ENCODE peak calls at places on chromosomes 6 and 20, in ten cellular contexts. O, K, W, Z, R, C, L, Y, U and A are unnamed samples.
A peak's percentile ranks its signal among the peaks of the same experiment; 100 is the strongest.

GRCh38 chr20:18666803-18667460 is 79.1 kb downstream of the DTD1 start:
- DNase-seq in Y (no peak), C (no peak), U (no peak), Z (no peak), K (no peak), R (no peak), L (no peak), O (no peak), W (no peak), A (no peak)

GRCh38 chr6:39166189-39166917 is 51.4 kb upstream of the SAYSD1 start:
- DNase-seq in K (peak; percentile 58), L (peak; percentile 67), Y (peak; percentile 98), R (peak; percentile 63), Z (peak; percentile 82), U (peak; percentile 54), W (peak; percentile 91), C (peak; percentile 92), O (peak; percentile 84), A (no peak)

GRCh38 chr6:32047855-32048766 is 9.9 kb downstream of the CYP21A2 start:
- DNase-seq in K (peak; percentile 64), U (peak; percentile 50), C (peak; percentile 75), R (peak; percentile 68), Y (peak; percentile 93), Z (peak; percentile 85), L (peak; percentile 86), O (peak; percentile 81), W (peak; percentile 89), A (no peak)

GRCh38 chr20:32452776-32453466 is 94.8 kb downstream of the ASXL1 start:
- DNase-seq in C (no peak), Z (no peak), W (no peak), L (no peak), K (no peak), U (no peak), R (no peak), Y (no peak), O (no peak), A (no peak)

GRCh38 chr6:157647261-157647915 is 175.7 kb upstream of the SNX9 start:
- DNase-seq in R (no peak), Y (no peak), O (no peak), K (no peak), U (no peak), L (no peak), W (no peak), C (no peak), Z (no peak), A (no peak)

GRCh38 chr20:49690899-49691620 is 22.6 kb downstream of the B4GALT5 start:
- DNase-seq in C (no peak), W (peak; percentile 28), U (no peak), O (peak; percentile 78), K (no peak), Y (no peak), R (no peak), Z (peak; percentile 69), L (no peak), A (peak; percentile 50)

GRCh38 chr6:25136879-25137278 is 142.3 kb upstream of the CARMIL1 start:
- DNase-seq in W (no peak), O (no peak), U (no peak), L (no peak), C (no peak), R (no peak), Y (no peak), Z (peak; percentile 25), K (peak; percentile 55), A (no peak)

GRCh38 chr20:53547664-53548239 is 45.9 kb downstream of the ZNF217 start:
- DNase-seq in R (no peak), U (peak; percentile 70), W (no peak), Z (peak; percentile 43), K (peak; percentile 45), L (no peak), O (peak; percentile 39), C (peak; percentile 77), Y (peak; percentile 82), A (peak; percentile 49)

GRCh38 chr6:130644175-130644574 is 183.0 kb upstream of the SMLR1 start:
- DNase-seq in L (no peak), K (no peak), R (no peak), C (no peak), W (no peak), O (no peak), Z (no peak), U (no peak), Y (no peak), A (no peak)

GRCh38 chr6:37314803-37315515 is 38.8 kb upstream of the RNF8 start:
- DNase-seq in C (peak; percentile 59), U (peak; percentile 76), R (no peak), Z (no peak), K (peak; percentile 23), Y (peak; percentile 86), L (no peak), W (peak; percentile 56), O (peak; percentile 38), A (peak; percentile 65)

GRCh38 chr20:46089076-46089337 is 755 bp downstream of the NCOA5 start:
- DNase-seq in L (no peak), Y (no peak), Z (no peak), C (peak; percentile 71), R (no peak), O (no peak), K (no peak), W (no peak), U (no peak), A (no peak)

GRCh38 chr20:19922716-19923115 is 94.4 kb upstream of the NAA20 start:
- DNase-seq in Z (no peak), Y (no peak), R (no peak), K (no peak), W (no peak), C (no peak), L (no peak), U (no peak), O (no peak), A (no peak)

GRCh38 chr6:119495230-119495683 is 145.7 kb upstream of the MAN1A1 start:
- DNase-seq in L (no peak), Y (no peak), O (peak; percentile 59), K (peak; percentile 8), U (no peak), R (no peak), W (peak; percentile 46), Z (peak; percentile 92), C (no peak), A (no peak)

GRCh38 chr6:135875446-135875845 is 23.9 kb downstream of the PDE7B start:
- DNase-seq in U (no peak), O (no peak), Y (no peak), K (no peak), W (no peak), C (no peak), L (no peak), Z (no peak), R (no peak), A (no peak)

GRCh38 chr6:106748547-106749207 is 119.3 kb downstream of the QRSL1 start:
- DNase-seq in Y (peak; percentile 69), R (no peak), Z (no peak), U (no peak), W (no peak), L (no peak), K (no peak), O (no peak), C (no peak), A (no peak)

GRCh38 chr6:157946865-157947532 is 34.7 kb upstream of the SYNJ2 start:
- DNase-seq in R (no peak), K (no peak), Y (no peak), U (peak; percentile 12), W (no peak), C (peak; percentile 47), O (no peak), L (no peak), Z (no peak), A (no peak)

GRCh38 chr20:10634683-10635411 is 39.0 kb downstream of the JAG1 start:
- DNase-seq in L (no peak), W (no peak), U (no peak), O (no peak), Z (no peak), R (no peak), Y (no peak), K (no peak), C (no peak), A (peak; percentile 75)

GRCh38 chr20:20969701-20970100 is 136.5 kb downstream of the LINC00237 start:
- DNase-seq in W (no peak), Y (no peak), R (no peak), K (no peak), U (no peak), O (no peak), C (no peak), L (no peak), Z (no peak), A (no peak)

GRCh38 chr6:111764238-111765182 is 108.7 kb downstream of the FYN start:
- DNase-seq in Y (peak; percentile 85), C (peak; percentile 56), O (no peak), W (no peak), K (no peak), L (no peak), Z (no peak), U (no peak), R (no peak), A (no peak)

GRCh38 chr20:62820208-62820961 is 3.5 kb downstream of the COL9A3 start:
- DNase-seq in K (no peak), C (no peak), U (no peak), R (no peak), Z (no peak), W (no peak), O (no peak), Y (no peak), L (no peak), A (no peak)
- H3K4me1 ChIP-seq in K (peaks cover 36% of the 10 kb centered on the region), C (peaks cover 30% of the 10 kb centered on the region), U (peaks cover 6% of the 10 kb centered on the region), R (peaks cover 66% of the 10 kb centered on the region), Z (peaks cover 8% of the 10 kb centered on the region), W (no peaks in the 10 kb centered on the region), O (peaks cover 69% of the 10 kb centered on the region), Y (peaks cover 14% of the 10 kb centered on the region), L (no peaks in the 10 kb centered on the region), A (peaks cover 3% of the 10 kb centered on the region)

DNA sequence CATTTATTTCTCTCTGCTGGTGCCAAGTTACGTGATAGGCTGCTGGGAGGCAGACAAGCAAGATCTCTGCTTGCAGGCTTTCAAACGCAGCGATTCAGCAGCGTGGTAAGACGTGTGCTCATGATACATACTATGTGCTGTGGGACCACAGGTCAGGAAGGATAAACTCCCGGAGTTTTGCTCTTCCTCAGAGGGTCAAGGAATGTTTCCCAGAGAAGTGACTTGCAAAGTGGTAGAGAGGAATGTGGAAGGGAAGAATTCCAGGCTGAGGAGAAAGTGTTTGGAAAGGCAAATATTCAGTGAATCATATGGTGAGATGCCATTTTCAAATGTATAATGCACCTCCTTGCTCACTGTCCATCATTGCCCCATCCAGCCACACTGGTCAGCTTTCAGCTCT is 46.5 kb downstream of the UTRN start:
- DNase-seq in Z (no peak), C (no peak), W (no peak), Y (peak; percentile 65), L (no peak), O (no peak), R (no peak), K (no peak), U (no peak), A (no peak)
- H3K4me1 ChIP-seq in Z (peaks cover 18% of the 10 kb centered on the region), C (peaks cover 8% of the 10 kb centered on the region), W (peaks cover 23% of the 10 kb centered on the region), Y (peaks cover 16% of the 10 kb centered on the region), L (no peaks in the 10 kb centered on the region), O (peaks cover 73% of the 10 kb centered on the region), R (peaks cover 82% of the 10 kb centered on the region), K (peaks cover 55% of the 10 kb centered on the region), U (peaks cover 31% of the 10 kb centered on the region), A (peaks cover 31% of the 10 kb centered on the region)

GRCh38 chr20:23087587-23088275 is 1.6 kb upstream of the CD93 start:
- DNase-seq in R (no peak), W (peak; percentile 42), K (no peak), C (no peak), L (no peak), Z (no peak), Y (no peak), O (no peak), U (no peak), A (no peak)
- H3K4me1 ChIP-seq in R (peaks cover 50% of the 10 kb centered on the region), W (peaks cover 7% of the 10 kb centered on the region), K (peaks cover 26% of the 10 kb centered on the region), C (no peaks in the 10 kb centered on the region), L (no peaks in the 10 kb centered on the region), Z (no peaks in the 10 kb centered on the region), Y (peaks cover 9% of the 10 kb centered on the region), O (peaks cover 16% of the 10 kb centered on the region), U (no peaks in the 10 kb centered on the region), A (no peaks in the 10 kb centered on the region)

GRCh38 chr6:10343320-10343719 is 71.6 kb downstream of the TFAP2A start:
- DNase-seq in C (no peak), O (no peak), W (no peak), U (no peak), L (no peak), Y (no peak), K (no peak), R (no peak), Z (no peak), A (no peak)
- H3K4me1 ChIP-seq in C (no peaks in the 10 kb centered on the region), O (no peaks in the 10 kb centered on the region), W (no peaks in the 10 kb centered on the region), U (no peaks in the 10 kb centered on the region), L (no peaks in the 10 kb centered on the region), Y (no peaks in the 10 kb centered on the region), K (no peaks in the 10 kb centered on the region), R (no peaks in the 10 kb centered on the region), Z (no peaks in the 10 kb centered on the region), A (peaks cover 12% of the 10 kb centered on the region)